ENCODE peak calls at places on chromosomes 11 and 22, in four cellular contexts. T is activated CD4-positive, alpha-beta T cell treated with anti-CD3 and anti-CD28 coated beads, Interleukin-2, amount 50 U/mL, for 48 hours; Q is HEK293T; H is ascending aorta. R is an unnamed sample.

GRCh38 chr11:87265132-87265531 is 227.4 kb downstream of the TMEM135 start:
- DNase-seq in T (no peak), Q (no peak), H (no peak), R (peak)

GRCh38 chr11:108906329-108906728 is 241.5 kb downstream of the DDX10 start:
- DNase-seq in T (no peak), Q (no peak), H (no peak), R (peak)

GRCh38 chr11:14411818-14412217 is 52.8 kb upstream of the RRAS2 start:
- DNase-seq in T (no peak), Q (no peak), H (peak), R (peak)

GRCh38 chr22:17057959-17058814 is 26.6 kb upstream of the IL17RA start:
- DNase-seq in T (peak), Q (peak), H (no peak), R (peak)

GRCh38 chr22:41308544-41308947 is 7.2 kb downstream of the ZC3H7B start:
- DNase-seq in T (no peak), Q (no peak), H (no peak), R (no peak)

GRCh38 chr11:58059011-58059358 is 28.2 kb downstream of the OR6Q1 start:
- DNase-seq in T (no peak), Q (no peak), H (no peak), R (peak)

GRCh38 chr11:126172596-126173038 is 38.8 kb downstream of the RPUSD4 start:
- DNase-seq in T (no peak), Q (no peak), H (no peak), R (no peak)

GRCh38 chr22:21683401-21683811 is 17.6 kb downstream of the PPIL2 start:
- DNase-seq in T (no peak), Q (no peak), H (no peak), R (no peak)

GRCh38 chr11:67357831-67358555 is 4.6 kb upstream of the POLD4 start:
- DNase-seq in T (no peak), Q (no peak), H (no peak), R (peak)

GRCh38 chr11:17479284-17480214 is 2.9 kb upstream of the ABCC8 start:
- DNase-seq in T (no peak), Q (peak), H (no peak), R (peak)

GRCh38 chr11:65700377-65700776 is 11.7 kb upstream of the KAT5 start:
- DNase-seq in T (no peak), Q (no peak), H (no peak), R (no peak)

GRCh38 chr11:119041821-119042514 is 11.3 kb upstream of the SLC37A4 start:
- DNase-seq in T (no peak), Q (no peak), H (no peak), R (no peak)

GRCh38 chr11:134377876-134378275 is 34.2 kb downstream of the B3GAT1 start:
- DNase-seq in T (no peak), Q (no peak), H (no peak), R (no peak)

GRCh38 chr22:31091106-31091975 is 10.2 kb downstream of the SMTN start:
- DNase-seq in T (no peak), Q (no peak), H (no peak), R (no peak)

GRCh38 chr11:16114978-16115871 is 241.1 kb downstream of the SOX6 start:
- DNase-seq in T (no peak), Q (no peak), H (no peak), R (no peak)

GRCh38 chr22:20953668-20954500 is 13.2 kb upstream of the AIFM3 start:
- DNase-seq in T (no peak), Q (no peak), H (no peak), R (no peak)

GRCh38 chr11:10518891-10519290 is 22.1 kb downstream of the RNF141 start:
- DNase-seq in T (no peak), Q (no peak), H (no peak), R (no peak)

GRCh38 chr11:47270331-47271271 is 668 bp downstream of the MADD start:
- DNase-seq in T (peak), Q (peak), H (no peak), R (peak)

GRCh38 chr11:76672431-76673163 is 2.0 kb upstream of the LRRC32 start:
- DNase-seq in T (no peak), Q (no peak), H (no peak), R (no peak)

GRCh38 chr11:115659061-115659963 is 155.1 kb upstream of the CADM1 start:
- DNase-seq in T (no peak), Q (peak), H (no peak), R (peak)

GRCh38 chr11:114259551-114259983 is 36.6 kb upstream of the NNMT start:
- DNase-seq in T (no peak), Q (peak), H (no peak), R (no peak)

GRCh38 chr22:46376908-46377565 is 41.5 kb downstream of the TRMU start:
- DNase-seq in T (no peak), Q (no peak), H (no peak), R (no peak)

GRCh38 chr11:73664894-73665293 is 18.5 kb downstream of the PLEKHB1 start:
- DNase-seq in T (no peak), Q (no peak), H (no peak), R (no peak)

GRCh38 chr11:12212181-12212820 is 101.9 kb downstream of the MICAL2 start:
- DNase-seq in T (no peak), Q (no peak), H (no peak), R (no peak)

GRCh38 chr22:31122196-31122531 is 602 bp upstream of the INPP5J start:
- DNase-seq in T (no peak), Q (no peak), H (no peak), R (no peak)

R was measured in astrocyte.